ENCODE peak calls at places on chromosome 18, in nine cellular contexts. N is NCI-H1092 treated with DMSO at 0.1 percent for 48 hours; J is frontal cortex; G is 8988T; X is dermis microvascular lymphatic vessel endothelial cell; Y is hippocampal formation; K is stimulated activated CD8-positive, alpha-beta memory T cell treated with anti-CD3 and anti-CD28 coated beads, Interleukin-15, amount 100 ng/mL, for 24 hours; U is progenitor cell of endocrine pancreas; V is fibroblast of the conjunctiva. O is an unnamed sample.
A peak's percentile ranks its signal among the peaks of the same experiment; 100 is the strongest.

GRCh38 chr18:40929389-40929788 is 1025.6 kb upstream of the PIK3C3 start:
- DNase-seq in N (no peak), J (no peak), G (no peak), X (no peak), Y (no peak), K (no peak), U (no peak), V (no peak), O (no peak)

GRCh38 chr18:44537521-44537920 is 143.2 kb upstream of the SETBP1 start:
- DNase-seq in N (no peak), J (no peak), G (no peak), X (no peak), Y (no peak), K (no peak), U (no peak), V (peak; percentile 85), O (no peak)

GRCh38 chr18:9828794-9829712 is 56.7 kb upstream of the TXNDC2 start:
- DNase-seq in N (no peak), J (no peak), G (no peak), X (no peak), Y (no peak), K (no peak), U (no peak), V (no peak), O (no peak)

GRCh38 chr18:25288340-25288955 is 63.5 kb downstream of the ZNF521 start:
- DNase-seq in N (no peak), J (no peak), G (no peak), X (no peak), Y (no peak), K (no peak), U (no peak), V (no peak), O (no peak)

GRCh38 chr18:25737710-25738251 is 352.6 kb downstream of the SS18 start:
- DNase-seq in N (no peak), J (no peak), G (no peak), X (no peak), Y (no peak), K (no peak), U (no peak), V (peak; percentile 28), O (no peak)

GRCh38 chr18:68041327-68041726 is 524.8 kb upstream of the DSEL start:
- DNase-seq in N (no peak), J (no peak), G (no peak), X (no peak), Y (no peak), K (no peak), U (no peak), V (no peak), O (no peak)

GRCh38 chr18:45386256-45386655 is 229.0 kb upstream of the SLC14A2 start:
- DNase-seq in N (peak; percentile 81), J (no peak), G (no peak), X (no peak), Y (no peak), K (no peak), U (peak; percentile 34), V (peak; percentile 32), O (peak; percentile 6)

GRCh38 chr18:22838639-22839487 is 94.3 kb upstream of the RBBP8 start:
- DNase-seq in N (no peak), J (no peak), G (no peak), X (no peak), Y (no peak), K (no peak), U (no peak), V (no peak), O (no peak)

GRCh38 chr18:44309185-44309584 is 371.5 kb upstream of the SETBP1 start:
- DNase-seq in N (no peak), J (no peak), G (no peak), X (peak; percentile 44), Y (no peak), K (no peak), U (no peak), V (no peak), O (no peak)

GRCh38 chr18:2686349-2686968 is 30.9 kb downstream of the SMCHD1 start:
- DNase-seq in N (no peak), J (no peak), G (no peak), X (no peak), Y (no peak), K (no peak), U (no peak), V (no peak), O (peak; percentile 38)

GRCh38 chr18:49814147-49814499 is 790 bp upstream of the ACAA2 start:
- DNase-seq in N (peak; percentile 87), J (no peak), G (no peak), X (peak; percentile 65), Y (no peak), K (peak; percentile 20), U (no peak), V (peak; percentile 27), O (no peak)

GRCh38 chr18:79784965-79785770 is 12.6 kb upstream of the KCNG2 start:
- DNase-seq in N (no peak), J (no peak), G (no peak), X (no peak), Y (no peak), K (no peak), U (no peak), V (no peak), O (peak; percentile 4)

GRCh38 chr18:36903215-36903928 is 74.4 kb downstream of the KIAA1328 start:
- DNase-seq in N (no peak), J (no peak), G (no peak), X (no peak), Y (no peak), K (no peak), U (no peak), V (no peak), O (no peak)

GRCh38 chr18:22674300-22674699 is 256.6 kb upstream of the CTAGE1 start:
- DNase-seq in N (no peak), J (no peak), G (no peak), X (peak; percentile 92), Y (no peak), K (no peak), U (no peak), V (peak; percentile 39), O (no peak)

GRCh38 chr18:49178736-49179135 is 228.0 kb upstream of the SMAD7 start:
- DNase-seq in N (no peak), J (no peak), G (no peak), X (peak; percentile 30), Y (no peak), K (no peak), U (no peak), V (no peak), O (peak; percentile 13)

GRCh38 chr18:5294618-5295230 is 802 bp downstream of the ZBTB14 start:
- DNase-seq in N (peak; percentile 30), J (peak; percentile 31), G (no peak), X (peak; percentile 58), Y (peak; percentile 54), K (peak; percentile 30), U (peak; percentile 35), V (peak; percentile 9), O (peak; percentile 70)

O was measured in OCI-LY7.